ENCODE peak calls at places on chromosomes 6 and 20, in four cellular contexts. Q is hippocampal formation, Y is C1 segment of cervical spinal cord, D is MM.1S. L is an unnamed sample.

GRCh38 chr20:44173116-44173515 is 13.9 kb downstream of the JPH2 start:
- DNase-seq in Q (no peak), Y (no peak), D (no peak), L (no peak)

GRCh38 chr6:27290065-27290849 is 21.8 kb downstream of the POM121L2 start:
- DNase-seq in Q (no peak), D (no peak), Y (no peak), L (no peak)

GRCh38 chr6:51093899-51094665 is 275.4 kb downstream of the TFAP2B start:
- DNase-seq in Q (no peak), D (no peak), Y (no peak), L (no peak)

GRCh38 chr20:11229772-11230171 is 556.0 kb upstream of the JAG1 start:
- DNase-seq in Q (no peak), Y (peak), D (no peak), L (no peak)

GRCh38 chr6:11094411-11094851 is 797 bp downstream of the SMIM13 start:
- DNase-seq in D (peak), Y (peak), Q (no peak), L (peak)

GRCh38 chr20:56422131-56422823 is 10.2 kb downstream of the CASS4 start:
- DNase-seq in Y (no peak), D (no peak), Q (no peak), L (no peak)

GRCh38 chr6:3617681-3618299 is 133.7 kb downstream of the PXDC1 start:
- DNase-seq in D (no peak), Q (no peak), Y (no peak), L (no peak)

GRCh38 chr6:35088281-35089215 is 52.6 kb downstream of the TCP11 start:
- DNase-seq in Y (no peak), Q (no peak), D (no peak), L (no peak)

GRCh38 chr20:434221-434620 is 26.1 kb downstream of the RBCK1 start:
- DNase-seq in D (no peak), Q (no peak), Y (no peak), L (no peak)

GRCh38 chr6:36292170-36292569 is 22.3 kb downstream of the PNPLA1 start:
- DNase-seq in D (no peak), Y (no peak), Q (no peak), L (no peak)

GRCh38 chr6:132218063-132218696 is 183.1 kb downstream of the MOXD1 start:
- DNase-seq in Q (no peak), D (peak), Y (no peak), L (no peak)

GRCh38 chr20:61895686-61896057 is 170.0 kb downstream of the TAF4 start:
- DNase-seq in Y (no peak), D (no peak), Q (no peak), L (no peak)

GRCh38 chr6:166655251-166655650 is 28.2 kb upstream of the RPS6KA2 start:
- DNase-seq in Q (no peak), D (no peak), Y (no peak), L (no peak)

GRCh38 chr20:62906647-62907375 is 19.5 kb downstream of the DIDO1 start:
- DNase-seq in Q (no peak), Y (no peak), D (no peak), L (no peak)

GRCh38 chr6:168368971-168369370 is 49.4 kb upstream of the DACT2 start:
- DNase-seq in Q (no peak), D (no peak), Y (no peak), L (no peak)

GRCh38 chr6:133291671-133292070 is 50.5 kb downstream of the EYA4 start:
- DNase-seq in Y (no peak), D (no peak), Q (no peak), L (no peak)

GRCh38 chr20:11987526-11987925 is 69.8 kb downstream of the BTBD3 start:
- DNase-seq in Y (no peak), Q (no peak), D (no peak), L (no peak)

GRCh38 chr20:40982415-40983145 is 46.0 kb upstream of the TOP1 start:
- DNase-seq in Y (no peak), D (peak), Q (no peak), L (no peak)

GRCh38 chr20:24850206-24850605 is 98.9 kb upstream of the CST7 start:
- DNase-seq in Y (no peak), Q (no peak), D (no peak), L (no peak)

GRCh38 chr20:16081421-16081820 is 491.8 kb downstream of the KIF16B start:
- DNase-seq in D (no peak), Y (no peak), Q (no peak), L (no peak)

GRCh38 chr6:131053546-131054240 is 9.4 kb downstream of the EPB41L2 start:
- DNase-seq in D (no peak), Y (no peak), Q (no peak), L (no peak)

GRCh38 chr6:43948527-43949450 is 178.5 kb downstream of the MRPL14 start:
- DNase-seq in D (no peak), Y (no peak), Q (no peak), L (no peak)

GRCh38 chr6:52407467-52407866 is 12.7 kb upstream of the EFHC1 start:
- DNase-seq in D (peak), Y (no peak), Q (no peak), L (no peak)

GRCh38 chr6:111057074-111057752 is 30.1 kb upstream of the SLC16A10 start:
- DNase-seq in Q (no peak), D (peak), Y (no peak), L (no peak)

GRCh38 chr6:84804720-84805119 is 40.3 kb upstream of the TBX18 start:
- DNase-seq in Y (no peak), Q (no peak), D (no peak), L (no peak)

GRCh38 chr20:42530855-42531674 is 658.6 kb downstream of the PTPRT start:
- DNase-seq in Y (no peak), Q (peak), D (peak), L (peak)

GRCh38 chr20:36491901-36492617 is 49.3 kb upstream of the MYL9 start:
- DNase-seq in Y (no peak), D (peak), Q (no peak), L (no peak)

GRCh38 chr6:41049548-41049947 is 3.5 kb upstream of the APOBEC2 start:
- DNase-seq in Q (no peak), Y (no peak), D (no peak), L (no peak)

GRCh38 chr20:45019764-45020126 is 53.4 kb downstream of the STK4 start:
- DNase-seq in Q (no peak), D (no peak), Y (no peak), L (no peak)

L was measured in midbrain.